ENCODE peak calls at places on chromosome 1, in nine cellular contexts. Q is activated naive CD4-positive, alpha-beta T cell treated with Interleukin-2 at 50 U/mL for 16 hours; S is activated CD4-positive, alpha-beta T cell treated with anti-CD3 and anti-CD28 coated beads, Interleukin-2, amount 50 U/mL, for 1 hour; X is stromal cell of bone marrow; V is AG08395; E is iPS-NIHi11; R is NCI-H524; K is K562; C is fibroblast of the aortic adventitia. U is an unnamed sample.

GRCh38 chr1:13590486-13590885 is 6.9 kb downstream of the PDPN start:
- DNase-seq in E (no peak), C (no peak), X (no peak), S (no peak), Q (no peak), R (no peak), V (no peak), K (no peak), U (no peak)

GRCh38 chr1:151945725-151946365 is 36.5 kb upstream of the THEM4 start:
- DNase-seq in C (peak; percentile 98), S (peak; percentile 78), K (peak; percentile 78), V (peak; percentile 97), R (no peak), X (peak; percentile 98), Q (peak; percentile 84), E (peak; percentile 65), U (peak; percentile 90)

GRCh38 chr1:230103341-230104173 is 36.5 kb downstream of the GALNT2 start:
- DNase-seq in C (peak; percentile 48), X (no peak), R (no peak), E (no peak), S (no peak), K (no peak), V (peak; percentile 55), Q (no peak), U (no peak)

GRCh38 chr1:184298321-184299052 is 88.3 kb upstream of the C1orf21 start:
- DNase-seq in V (peak; percentile 10), Q (no peak), K (no peak), X (no peak), C (no peak), S (no peak), E (no peak), R (peak; percentile 56), U (no peak)

GRCh38 chr1:169844941-169845608 is 48.6 kb downstream of the SCYL3 start:
- DNase-seq in K (no peak), V (no peak), C (no peak), Q (no peak), R (no peak), E (no peak), X (no peak), S (no peak), U (no peak)

GRCh38 chr1:75449998-75450397 is 160.9 kb downstream of the SLC44A5 start:
- DNase-seq in K (no peak), R (no peak), X (no peak), S (no peak), V (no peak), E (no peak), Q (no peak), C (no peak), U (no peak)

GRCh38 chr1:246435421-246436041 is 71.5 kb downstream of the SMYD3 start:
- DNase-seq in E (no peak), X (no peak), Q (no peak), V (no peak), C (peak; percentile 51), K (peak; percentile 20), S (no peak), R (no peak), U (no peak)

GRCh38 chr1:24864409-24864808 is 65.7 kb downstream of the RUNX3 start:
- DNase-seq in X (no peak), S (no peak), V (no peak), Q (no peak), C (no peak), E (peak; percentile 65), R (no peak), K (no peak), U (no peak)

GRCh38 chr1:37032660-37033354 is 1.5 kb downstream of the GRIK3 start:
- DNase-seq in S (no peak), Q (no peak), X (no peak), R (no peak), K (no peak), C (no peak), E (peak; percentile 59), V (no peak), U (no peak)

U was measured in central memory CD4-positive, alpha-beta T cell.